ENCODE peak calls at places on chromosomes 16 and 17, in eight cellular contexts. S, E, Q, U, L, Y, O and M are unnamed samples.

GRCh38 chr17:72931635-72932034 is 160.9 kb downstream of the SLC39A11 start:
- DNase-seq in S (no peak), E (no peak), Q (no peak), U (no peak), L (no peak), Y (no peak), O (no peak), M (no peak)

GRCh38 chr16:6300523-6300922 is 1032.1 kb upstream of the RBFOX1 start:
- DNase-seq in S (no peak), E (no peak), Q (no peak), U (no peak), L (no peak), Y (no peak), O (no peak), M (no peak)

GRCh38 chr17:2925011-2925410 is 128.8 kb downstream of the RAP1GAP2 start:
- DNase-seq in S (no peak), E (no peak), Q (no peak), U (no peak), L (no peak), Y (no peak), O (no peak), M (no peak)

GRCh38 chr17:39014795-39015545 is 47.8 kb upstream of the FBXO47 start:
- DNase-seq in S (no peak), E (peak), Q (no peak), U (no peak), L (no peak), Y (no peak), O (no peak), M (no peak)

GRCh38 chr16:84648595-84649510 is 542 bp downstream of the KLHL36 start:
- DNase-seq in S (no peak), E (peak), Q (peak), U (peak), L (peak), Y (no peak), O (peak), M (peak)

GRCh38 chr16:49588729-49589384 is 215.3 kb downstream of the C16orf78 start:
- DNase-seq in S (no peak), E (peak), Q (no peak), U (no peak), L (no peak), Y (no peak), O (no peak), M (no peak)

GRCh38 chr16:8547756-8548155 is 42.6 kb downstream of the TMEM114 start:
- DNase-seq in S (no peak), E (no peak), Q (no peak), U (no peak), L (no peak), Y (no peak), O (no peak), M (no peak)

GRCh38 chr16:1688807-1689560 is 10.9 kb downstream of the JPT2 start:
- DNase-seq in S (peak), E (peak), Q (no peak), U (peak), L (no peak), Y (no peak), O (no peak), M (no peak)

GRCh38 chr17:40912506-40913220 is 24.8 kb downstream of the KRT23 start:
- DNase-seq in S (no peak), E (no peak), Q (no peak), U (no peak), L (no peak), Y (no peak), O (no peak), M (no peak)

GRCh38 chr17:28056276-28056620 is 13.8 kb downstream of the NLK start:
- DNase-seq in S (no peak), E (no peak), Q (no peak), U (no peak), L (no peak), Y (no peak), O (no peak), M (no peak)

GRCh38 chr16:23071202-23072083 is 77.8 kb downstream of the USP31 start:
- DNase-seq in S (no peak), E (peak), Q (no peak), U (no peak), L (no peak), Y (no peak), O (no peak), M (no peak)

GRCh38 chr16:84735846-84736586 is 36.2 kb downstream of the USP10 start:
- DNase-seq in S (peak), E (peak), Q (peak), U (peak), L (no peak), Y (no peak), O (no peak), M (peak)

GRCh38 chr17:65050438-65050837 is 6.1 kb downstream of the GNA13 start:
- DNase-seq in S (no peak), E (no peak), Q (peak), U (no peak), L (no peak), Y (no peak), O (no peak), M (no peak)

GRCh38 chr16:48965391-48965790 is 316.2 kb downstream of the CBLN1 start:
- DNase-seq in S (no peak), E (no peak), Q (no peak), U (no peak), L (no peak), Y (no peak), O (no peak), M (no peak)

GRCh38 chr17:57597531-57598453 is 147.3 kb downstream of the CCDC182 start:
- DNase-seq in S (peak), E (peak), Q (peak), U (peak), L (peak), Y (peak), O (peak), M (peak)

GRCh38 chr16:3595521-3596021 is 15.8 kb downstream of the SLX4 start:
- DNase-seq in S (no peak), E (no peak), Q (no peak), U (no peak), L (no peak), Y (no peak), O (no peak), M (no peak)

GRCh38 chr17:82965371-82965770 is 114.0 kb upstream of the METRNL start:
- DNase-seq in S (no peak), E (no peak), Q (no peak), U (no peak), L (no peak), Y (no peak), O (no peak), M (peak)

GRCh38 chr16:15598648-15599190 is 44.2 kb downstream of the MARF1 start:
- DNase-seq in S (no peak), E (no peak), Q (no peak), U (no peak), L (no peak), Y (no peak), O (no peak), M (no peak)

GRCh38 chr16:445566-445965 is 20.1 kb downstream of the RAB11FIP3 start:
- DNase-seq in S (no peak), E (no peak), Q (no peak), U (no peak), L (no peak), Y (no peak), O (no peak), M (no peak)

GRCh38 chr16:69201787-69202186 is 14.8 kb downstream of the SNTB2 start:
- DNase-seq in S (no peak), E (no peak), Q (no peak), U (no peak), L (no peak), Y (no peak), O (no peak), M (no peak)

GRCh38 chr16:882256-882655 is 81.7 kb upstream of the GNG13 start:
- DNase-seq in S (no peak), E (no peak), Q (no peak), U (no peak), L (no peak), Y (no peak), O (no peak), M (no peak)

GRCh38 chr17:37088459-37088858 is 139.7 kb downstream of the AATF start:
- DNase-seq in S (no peak), E (no peak), Q (peak), U (no peak), L (no peak), Y (no peak), O (no peak), M (no peak)

GRCh38 chr16:67445913-67446907 is 15.3 kb downstream of the HSD11B2 start:
- DNase-seq in S (peak), E (peak), Q (no peak), U (peak), L (peak), Y (no peak), O (no peak), M (peak)

GRCh38 chr16:65958096-65958495 is 408.4 kb upstream of the CDH5 start:
- DNase-seq in S (no peak), E (no peak), Q (no peak), U (no peak), L (no peak), Y (no peak), O (no peak), M (no peak)

GRCh38 chr16:17461951-17462729 is 8.6 kb downstream of the XYLT1 start:
- DNase-seq in S (no peak), E (no peak), Q (no peak), U (no peak), L (no peak), Y (no peak), O (no peak), M (no peak)

GRCh38 chr16:58931436-58931835 is 197.3 kb upstream of the GOT2 start:
- DNase-seq in S (no peak), E (no peak), Q (no peak), U (no peak), L (no peak), Y (no peak), O (no peak), M (no peak)

GRCh38 chr16:25210758-25211157 is 6.0 kb upstream of the AQP8 start:
- DNase-seq in S (no peak), E (no peak), Q (no peak), U (no peak), L (no peak), Y (no peak), O (no peak), M (no peak)

GRCh38 chr16:67548265-67549126 is 13.8 kb upstream of the CTCF start:
- DNase-seq in S (no peak), E (no peak), Q (no peak), U (no peak), L (no peak), Y (no peak), O (no peak), M (no peak)

GRCh38 chr17:22512997-22513538 is 820.7 kb downstream of the KCNJ18 start:
- DNase-seq in S (no peak), E (no peak), Q (no peak), U (no peak), L (no peak), Y (no peak), O (no peak), M (peak)

GRCh38 chr16:85683363-85683762 is 5.4 kb downstream of the GINS2 start:
- DNase-seq in S (no peak), E (no peak), Q (no peak), U (no peak), L (no peak), Y (no peak), O (no peak), M (peak)

GRCh38 chr17:30808785-30809286 is 15.7 kb downstream of the CRLF3 start:
- DNase-seq in S (no peak), E (no peak), Q (no peak), U (no peak), L (no peak), Y (no peak), O (no peak), M (no peak)

GRCh38 chr17:4833941-4834501 is 881 bp downstream of the MINK1 start:
- DNase-seq in S (peak), E (peak), Q (peak), U (peak), L (no peak), Y (no peak), O (peak), M (peak)

GRCh38 chr16:78310990-78311561 is 211.6 kb downstream of the WWOX start:
- DNase-seq in S (no peak), E (no peak), Q (no peak), U (no peak), L (no peak), Y (no peak), O (no peak), M (no peak)

GRCh38 chr17:47368262-47368661 is 44.5 kb downstream of the EFCAB13 start:
- DNase-seq in S (no peak), E (no peak), Q (peak), U (no peak), L (no peak), Y (no peak), O (no peak), M (no peak)

DNA sequence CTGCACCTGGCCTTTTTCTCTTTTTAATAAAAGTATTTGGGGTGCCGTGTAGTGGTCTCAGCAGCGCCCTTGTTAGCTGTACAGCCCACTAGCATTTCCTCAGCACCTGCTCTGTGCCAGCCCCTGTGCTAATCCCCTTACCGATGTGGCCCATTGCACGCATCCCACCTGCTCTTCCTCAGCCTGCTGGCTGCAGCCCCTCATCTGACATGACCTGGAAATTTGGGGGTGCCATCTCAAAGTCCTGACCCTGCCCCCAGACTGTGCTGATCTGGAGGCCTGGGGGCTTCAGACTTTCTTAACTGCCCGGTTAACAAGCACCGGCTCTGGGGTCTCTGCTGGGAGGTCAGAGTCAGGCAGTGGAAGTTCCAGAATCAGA is 10.4 kb downstream of the GPRC5C start:
- DNase-seq in S (no peak), E (no peak), Q (no peak), U (no peak), L (no peak), Y (no peak), O (no peak), M (no peak)
- H3K4me3 ChIP-seq in S (peak), E (peak), Q (no peak), U (no peak), L (no peak), Y (no peak), O (no peak), M (no peak)

DNA sequence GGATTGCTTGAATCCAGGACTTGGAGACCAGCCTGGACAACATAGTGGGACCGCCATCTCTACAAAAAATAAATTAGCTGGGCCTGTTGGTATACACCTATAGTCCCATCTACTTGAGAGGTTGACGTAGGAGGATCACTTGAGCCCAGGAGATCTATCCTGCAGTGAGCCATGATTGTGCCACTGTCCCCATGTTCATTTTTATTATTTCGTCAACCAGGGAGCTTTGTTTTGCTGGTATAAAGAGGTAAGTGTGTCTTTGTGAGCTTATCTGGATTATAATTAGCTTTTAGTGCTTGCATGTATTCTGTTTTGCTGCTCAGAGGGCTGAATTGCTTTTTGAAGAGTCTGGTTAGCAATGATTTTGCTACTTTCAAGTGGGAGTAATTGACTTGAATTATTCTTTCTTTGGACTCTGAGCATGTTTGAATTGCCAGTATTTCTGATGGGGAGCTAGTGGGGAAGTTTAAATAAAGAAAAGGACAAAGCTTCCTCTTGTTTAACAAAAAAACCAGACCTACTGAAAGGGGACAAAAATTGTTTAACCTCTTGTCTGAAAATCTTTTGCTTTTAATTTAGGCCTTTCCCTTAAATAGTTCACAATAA is 31.6 kb upstream of the BCAS3 start:
- DNase-seq in S (no peak), E (no peak), Q (no peak), U (no peak), L (no peak), Y (no peak), O (no peak), M (no peak)
- H3K27ac ChIP-seq in S (no peak), E (no peak), Q (no peak), U (no peak), L (no peak), Y (no peak), O (peak), M (peak)

GRCh38 chr16:54175169-54175551 is 111.4 kb downstream of the IRX3 start:
- DNase-seq in S (no peak), E (no peak), Q (no peak), U (no peak), L (no peak), Y (no peak), O (no peak), M (no peak)
- TF ChIP-seq POLR2A in S (no peak), E (no peak), Q (no peak), U (no peak), L (no peak), Y (no peak), O (no peak), M (no peak)

GRCh38 chr16:74923766-74924460 is 61.0 kb downstream of the WDR59 start:
- DNase-seq in S (peak), E (no peak), Q (peak), U (peak), L (no peak), Y (no peak), O (no peak), M (no peak)
- H3K4me3 ChIP-seq in S (no peak), E (no peak), Q (no peak), U (no peak), L (no peak), Y (no peak), O (no peak), M (no peak)

DNA sequence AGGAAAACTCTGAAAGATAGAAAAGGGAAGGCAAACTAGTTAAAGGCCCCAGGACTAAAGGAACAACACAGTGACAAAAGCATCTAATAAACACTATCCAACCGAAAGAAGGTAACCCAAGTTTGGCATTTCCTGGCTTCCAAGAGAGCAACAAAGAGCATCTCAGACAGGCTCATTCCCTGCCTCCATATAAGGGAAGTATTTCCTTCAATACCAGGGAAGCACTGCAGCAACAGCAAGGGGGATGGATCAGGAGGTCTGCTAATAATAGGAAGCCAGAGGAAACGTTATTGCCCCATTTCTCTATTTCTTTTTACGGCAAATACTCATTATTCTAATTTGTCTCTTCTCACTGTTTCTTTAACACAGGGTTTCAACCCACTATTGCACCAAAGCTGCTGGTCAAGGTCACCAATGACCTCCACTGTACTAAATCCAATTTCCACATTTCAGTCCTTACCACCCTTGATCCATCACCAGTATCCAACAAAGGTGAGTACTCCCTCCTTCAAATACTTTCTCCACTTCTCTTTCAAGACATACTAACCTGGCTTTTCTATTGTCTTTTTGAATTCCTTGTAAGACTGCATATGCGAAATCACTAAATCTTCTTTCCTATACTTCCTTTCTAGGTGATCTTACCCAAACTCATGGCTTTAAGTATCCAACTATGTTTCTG is 86.1 kb downstream of the KANSL1 start:
- DNase-seq in S (no peak), E (no peak), Q (no peak), U (no peak), L (no peak), Y (peak), O (no peak), M (no peak)
- H3K27ac ChIP-seq in S (no peak), E (no peak), Q (peak), U (no peak), L (no peak), Y (peak), O (no peak), M (no peak)

DNA sequence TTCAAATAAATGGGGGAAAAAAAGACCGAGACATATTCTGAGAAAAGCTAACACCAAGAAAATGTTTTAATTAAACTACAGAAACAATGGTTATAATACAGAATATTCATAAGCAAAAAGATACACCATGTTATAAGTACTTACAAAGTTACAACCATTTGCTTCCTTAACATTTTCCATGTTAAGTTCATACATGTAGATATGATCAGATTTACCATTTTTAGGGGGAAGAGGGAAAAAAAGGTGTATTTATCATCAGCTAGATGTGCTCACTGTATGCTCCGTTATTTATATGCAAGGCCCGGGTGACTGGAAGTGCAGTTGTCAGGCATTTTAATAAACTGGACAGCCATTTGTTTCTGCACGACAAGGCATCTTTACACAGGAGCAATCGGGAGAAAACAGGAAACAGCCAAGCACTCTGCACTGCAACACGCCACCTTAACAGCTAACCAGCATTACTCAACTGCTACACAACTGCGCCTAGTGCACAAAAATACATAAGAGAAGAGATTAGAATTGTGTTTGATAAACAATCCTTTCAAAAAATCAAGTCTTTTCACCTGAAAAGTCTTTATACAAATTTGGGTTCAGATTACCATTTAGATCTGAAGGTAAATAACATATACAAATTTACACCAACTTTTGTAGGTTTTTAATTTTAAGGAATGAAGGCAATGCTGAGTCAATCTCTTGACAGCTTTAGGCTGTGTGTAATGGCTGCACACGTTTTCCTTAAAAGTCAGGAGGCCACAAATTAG is 2.9 kb downstream of the SRSF2 start:
- DNase-seq in S (no peak), E (no peak), Q (no peak), U (no peak), L (no peak), Y (no peak), O (no peak), M (no peak)
- TF ChIP-seq POLR2A in S (peak), E (no peak), Q (no peak), U (no peak), L (no peak), Y (peak), O (no peak), M (no peak)

DNA sequence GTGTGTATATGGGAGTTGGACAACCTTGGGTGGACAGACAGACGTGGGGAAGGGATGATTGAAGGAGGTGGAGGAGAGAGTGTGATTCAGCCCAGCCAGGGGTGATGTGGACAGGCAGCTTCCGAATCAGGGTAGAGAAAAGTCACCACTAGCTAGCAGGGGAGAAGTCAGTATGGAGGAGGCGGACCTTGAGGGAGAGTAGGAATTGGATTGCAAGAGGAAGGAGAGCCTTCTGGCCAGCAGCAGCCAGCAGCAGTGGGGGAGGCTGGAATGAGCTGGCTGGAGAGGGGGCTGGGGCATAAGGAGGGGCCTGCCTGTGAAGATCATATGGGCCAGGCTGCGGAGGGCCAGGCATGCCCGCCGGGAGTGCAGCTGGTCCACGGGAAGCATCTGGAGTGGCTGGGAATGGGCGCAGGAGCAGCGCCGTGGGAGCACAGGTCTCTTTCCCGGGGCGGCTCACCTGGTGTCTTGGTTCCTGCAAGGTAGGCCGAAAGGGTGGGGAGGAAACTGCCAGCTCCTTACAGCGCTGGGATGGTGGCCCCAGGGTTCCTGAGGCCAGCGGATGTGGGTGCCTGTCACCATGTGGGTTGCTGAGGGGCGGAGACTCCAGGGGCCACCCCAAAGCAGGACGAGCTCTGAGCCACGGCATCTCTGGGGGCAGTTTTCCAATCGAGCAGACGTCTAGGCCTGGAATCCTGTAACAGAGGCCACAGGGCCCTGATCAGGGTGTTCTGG is 235.3 kb downstream of the SEC14L1 start:
- DNase-seq in S (no peak), E (no peak), Q (no peak), U (no peak), L (peak), Y (no peak), O (no peak), M (peak)
- H3K4me3 ChIP-seq in S (peak), E (peak), Q (no peak), U (no peak), L (peak), Y (no peak), O (no peak), M (peak)